ENCODE peak calls at places on chromosomes 12 and 14, in four cellular contexts. One of them, this sample, is unnamed.

GRCh38 chr12:46794593-46795190 is 31.1 kb downstream of the SLC38A4 start:
- DNase-seq in GM12878: peak
- DNase-seq in HepG2: no peak
- DNase-seq in H1: no peak
- DNase-seq in this sample: no peak

GRCh38 chr12:98754095-98754494 is 109.0 kb downstream of the APAF1 start:
- DNase-seq in GM12878: peak
- DNase-seq in HepG2: peak
- DNase-seq in H1: no peak
- DNase-seq in this sample: no peak

GRCh38 chr12:75565795-75566194 is 54.4 kb upstream of the KRR1 start:
- DNase-seq in GM12878: no peak
- DNase-seq in HepG2: no peak
- DNase-seq in H1: no peak
- DNase-seq in this sample: no peak

GRCh38 chr14:101359221-101360044 is 201.9 kb upstream of the DIO3 start:
- DNase-seq in GM12878: no peak
- DNase-seq in HepG2: no peak
- DNase-seq in H1: no peak
- DNase-seq in this sample: no peak

GRCh38 chr12:127829974-127830543 is 436.9 kb upstream of the TMEM132C start:
- DNase-seq in GM12878: no peak
- DNase-seq in HepG2: no peak
- DNase-seq in H1: no peak
- DNase-seq in this sample: peak

GRCh38 chr12:118498171-118498570 is 121.8 kb downstream of the SUDS3 start:
- DNase-seq in GM12878: no peak
- DNase-seq in HepG2: no peak
- DNase-seq in H1: no peak
- DNase-seq in this sample: no peak

GRCh38 chr12:24974216-24974615 is 25.3 kb upstream of the BCAT1 start:
- DNase-seq in GM12878: no peak
- DNase-seq in HepG2: no peak
- DNase-seq in H1: no peak
- DNase-seq in this sample: no peak

GRCh38 chr14:100085451-100085850 is 20.2 kb downstream of the EVL start:
- DNase-seq in GM12878: no peak
- DNase-seq in HepG2: no peak
- DNase-seq in H1: no peak
- DNase-seq in this sample: no peak

GRCh38 chr12:2691340-2692111 is 103.2 kb upstream of the FKBP4 start:
- DNase-seq in GM12878: peak
- DNase-seq in HepG2: no peak
- DNase-seq in H1: peak
- DNase-seq in this sample: no peak

GRCh38 chr14:21191809-21192446 is 36.1 kb upstream of the OR5AU1 start:
- DNase-seq in GM12878: no peak
- DNase-seq in HepG2: peak
- DNase-seq in H1: peak
- DNase-seq in this sample: peak

GRCh38 chr14:102809870-102810269 is 32.6 kb downstream of the TRAF3 start:
- DNase-seq in GM12878: no peak
- DNase-seq in HepG2: no peak
- DNase-seq in H1: no peak
- DNase-seq in this sample: no peak

GRCh38 chr12:64419696-64420095 is 15.5 kb downstream of the XPOT start:
- DNase-seq in GM12878: no peak
- DNase-seq in HepG2: no peak
- DNase-seq in H1: no peak
- DNase-seq in this sample: no peak

GRCh38 chr14:75811136-75811839 is 150.2 kb downstream of the TTLL5 start:
- DNase-seq in GM12878: no peak
- DNase-seq in HepG2: no peak
- DNase-seq in H1: no peak
- DNase-seq in this sample: no peak

GRCh38 chr14:58805057-58805456 is 167.3 kb downstream of the DACT1 start:
- DNase-seq in GM12878: no peak
- DNase-seq in HepG2: no peak
- DNase-seq in H1: no peak
- DNase-seq in this sample: peak

GRCh38 chr14:59283380-59283779 is 94.9 kb downstream of the DAAM1 start:
- DNase-seq in GM12878: no peak
- DNase-seq in HepG2: peak
- DNase-seq in H1: no peak
- DNase-seq in this sample: no peak

GRCh38 chr12:113138826-113139225 is 3.3 kb upstream of the RASAL1 start:
- DNase-seq in GM12878: no peak
- DNase-seq in HepG2: no peak
- DNase-seq in H1: no peak
- DNase-seq in this sample: no peak

GRCh38 chr12:108850854-108851573 is 6.4 kb downstream of the SSH1 start:
- DNase-seq in GM12878: peak
- DNase-seq in HepG2: no peak
- DNase-seq in H1: no peak
- DNase-seq in this sample: peak

GRCh38 chr12:76916170-76916540 is 37.3 kb upstream of the CSRP2 start:
- DNase-seq in GM12878: no peak
- DNase-seq in HepG2: no peak
- DNase-seq in H1: no peak
- DNase-seq in this sample: no peak

GRCh38 chr14:35687335-35687939 is 121.7 kb downstream of the RALGAPA1 start:
- DNase-seq in GM12878: peak
- DNase-seq in HepG2: peak
- DNase-seq in H1: no peak
- DNase-seq in this sample: peak

GRCh38 chr14:88202296-88202695 is 120.8 kb downstream of the KCNK10 start:
- DNase-seq in GM12878: no peak
- DNase-seq in HepG2: no peak
- DNase-seq in H1: no peak
- DNase-seq in this sample: no peak

GRCh38 chr14:102900631-102901571 is 21.6 kb upstream of the AMN start:
- DNase-seq in GM12878: no peak
- DNase-seq in HepG2: no peak
- DNase-seq in H1: no peak
- DNase-seq in this sample: peak

GRCh38 chr12:47038270-47038748 is 41.1 kb upstream of the PCED1B start:
- DNase-seq in GM12878: no peak
- DNase-seq in HepG2: no peak
- DNase-seq in H1: no peak
- DNase-seq in this sample: no peak

GRCh38 chr14:76929927-76930326 is 98.6 kb downstream of the IRF2BPL start:
- DNase-seq in GM12878: no peak
- DNase-seq in HepG2: no peak
- DNase-seq in H1: no peak
- DNase-seq in this sample: no peak

GRCh38 chr12:90829044-90829443 is 125.9 kb downstream of the CCER1 start:
- DNase-seq in GM12878: no peak
- DNase-seq in HepG2: no peak
- DNase-seq in H1: no peak
- DNase-seq in this sample: no peak

GRCh38 chr14:105138551-105139111 is 29.9 kb downstream of the JAG2 start:
- DNase-seq in GM12878: no peak
- DNase-seq in HepG2: no peak
- DNase-seq in H1: no peak
- DNase-seq in this sample: no peak

DNA sequence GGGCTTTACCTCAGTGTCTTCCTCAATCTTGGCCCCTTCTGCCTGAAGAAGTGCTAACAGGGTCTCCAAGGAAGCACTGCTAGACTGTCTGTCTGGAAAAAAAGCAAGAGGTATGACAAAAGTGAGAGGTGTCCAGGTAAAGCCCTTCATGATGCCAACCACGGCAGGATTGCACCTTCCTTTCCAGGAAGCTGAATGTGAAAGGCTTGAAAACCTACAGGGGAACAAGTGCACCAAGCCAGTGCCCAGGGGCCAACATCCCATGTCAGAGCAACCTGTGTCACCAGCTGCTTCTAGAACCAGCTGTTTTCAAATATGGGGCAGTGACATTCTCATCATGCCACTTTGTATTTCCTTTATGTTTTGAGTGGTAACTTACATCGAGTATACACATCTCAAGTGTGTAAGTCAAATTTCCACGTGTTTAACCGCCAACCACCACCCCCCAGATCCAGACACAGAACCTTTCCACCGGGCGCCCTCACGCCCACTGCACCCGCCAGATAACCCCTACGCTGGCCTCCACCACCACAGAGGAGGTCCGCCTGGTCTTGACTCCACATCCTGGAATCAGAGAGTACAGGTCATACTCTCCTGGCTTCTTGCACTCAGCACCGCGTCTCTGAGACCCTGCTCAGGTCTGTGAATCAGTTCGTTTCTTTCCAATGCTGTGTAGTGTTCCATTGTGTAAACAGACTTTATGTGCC is 27.3 kb downstream of the VPS37B start:
- DNase-seq in GM12878: no peak
- DNase-seq in HepG2: no peak
- DNase-seq in H1: no peak
- DNase-seq in this sample: no peak
- TF ChIP-seq TCF12 in GM12878: no peak
- TF ChIP-seq TCF12 in HepG2: no peak
- TF ChIP-seq TCF12 in H1: no peak
- TF ChIP-seq TCF12 in this sample: no peak

GRCh38 chr12:53486730-53487487 is 12.3 kb downstream of the MAP3K12 start:
- DNase-seq in GM12878: no peak
- DNase-seq in HepG2: no peak
- DNase-seq in H1: no peak
- DNase-seq in this sample: no peak
- TF ChIP-seq TCF12 in GM12878: no peak
- TF ChIP-seq TCF12 in HepG2: no peak
- TF ChIP-seq TCF12 in H1: no peak
- TF ChIP-seq TCF12 in this sample: no peak

GRCh38 chr12:55929306-55929791 is 1.6 kb upstream of the DGKA start:
- DNase-seq in GM12878: peak
- DNase-seq in HepG2: no peak
- DNase-seq in H1: no peak
- DNase-seq in this sample: no peak
- TF ChIP-seq TCF12 in GM12878: peak
- TF ChIP-seq TCF12 in HepG2: no peak
- TF ChIP-seq TCF12 in H1: no peak
- TF ChIP-seq TCF12 in this sample: no peak

GRCh38 chr12:106118-106561 is 39.6 kb downstream of the IQSEC3 start:
- DNase-seq in GM12878: peak
- DNase-seq in HepG2: peak
- DNase-seq in H1: no peak
- DNase-seq in this sample: no peak
- TF ChIP-seq TCF12 in GM12878: peak
- TF ChIP-seq TCF12 in HepG2: no peak
- TF ChIP-seq TCF12 in H1: peak
- TF ChIP-seq TCF12 in this sample: no peak

GRCh38 chr14:53509845-53510244 is 356.7 kb upstream of the DDHD1 start:
- DNase-seq in GM12878: no peak
- DNase-seq in HepG2: no peak
- DNase-seq in H1: no peak
- DNase-seq in this sample: no peak
- TF ChIP-seq TCF12 in GM12878: no peak
- TF ChIP-seq TCF12 in HepG2: no peak
- TF ChIP-seq TCF12 in H1: no peak
- TF ChIP-seq TCF12 in this sample: no peak

GRCh38 chr12:51636581-51636980 is 45.5 kb downstream of the SCN8A start:
- DNase-seq in GM12878: no peak
- DNase-seq in HepG2: no peak
- DNase-seq in H1: no peak
- DNase-seq in this sample: no peak
- TF ChIP-seq TCF12 in GM12878: no peak
- TF ChIP-seq TCF12 in HepG2: no peak
- TF ChIP-seq TCF12 in H1: no peak
- TF ChIP-seq TCF12 in this sample: no peak

DNA sequence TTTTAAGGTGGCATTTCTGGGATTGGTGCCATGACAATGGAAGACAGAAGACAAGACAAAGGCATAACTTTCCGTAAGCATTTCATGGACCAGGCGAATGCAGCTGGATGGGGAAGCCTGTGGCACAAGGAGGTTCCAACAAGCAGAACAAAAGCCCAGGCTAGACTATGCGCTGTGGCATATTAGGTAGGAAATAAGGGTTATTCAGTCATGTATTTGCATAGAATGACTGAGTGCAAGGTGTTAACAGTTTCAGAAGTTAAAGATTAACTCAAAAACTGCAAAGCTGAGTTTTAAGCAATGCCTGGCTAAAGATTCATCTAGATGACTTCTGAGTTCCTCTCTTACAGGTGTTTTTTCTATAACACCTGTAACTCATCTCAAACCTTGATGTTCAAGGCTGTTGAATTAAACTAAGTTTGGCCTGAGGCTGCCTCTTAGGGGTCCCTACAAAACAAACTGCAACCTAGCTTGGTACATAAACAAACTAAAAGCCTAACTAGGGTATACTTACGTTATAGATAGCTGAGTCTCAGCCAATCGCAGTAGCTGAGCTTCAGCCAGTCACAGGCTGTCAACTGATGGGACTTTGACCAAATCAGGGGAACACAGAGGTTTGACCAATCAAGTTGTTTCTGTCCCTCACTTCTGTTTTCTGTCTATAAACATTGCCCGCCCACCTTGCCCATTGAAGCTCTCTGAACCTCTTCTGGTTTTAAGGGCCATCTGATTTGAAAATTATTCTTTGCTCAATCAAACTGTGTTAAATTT is 52.2 kb upstream of the PLBD1 start:
- DNase-seq in GM12878: no peak
- DNase-seq in HepG2: no peak
- DNase-seq in H1: no peak
- DNase-seq in this sample: no peak
- TF ChIP-seq TCF12 in GM12878: no peak
- TF ChIP-seq TCF12 in HepG2: no peak
- TF ChIP-seq TCF12 in H1: no peak
- TF ChIP-seq TCF12 in this sample: no peak

DNA sequence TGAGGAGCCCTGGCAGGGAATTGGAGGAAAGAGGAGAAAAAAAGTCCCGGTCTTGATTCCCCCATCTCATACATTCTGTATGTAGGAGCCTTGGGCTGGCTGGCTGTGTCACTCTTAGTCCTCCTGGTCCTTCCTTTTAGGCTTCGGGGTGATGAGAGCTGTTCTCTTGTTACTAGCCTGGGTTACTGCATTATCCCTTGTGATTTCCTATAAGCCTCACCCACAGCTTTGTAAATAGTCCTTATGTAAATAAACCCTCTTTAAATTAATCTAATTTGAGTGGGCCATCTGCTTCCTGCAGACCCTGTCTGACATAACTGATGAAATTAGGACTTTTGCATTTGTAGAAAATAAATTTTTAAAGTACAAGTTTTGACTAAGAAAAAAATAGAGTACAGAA is 19.2 kb downstream of the DNM1L start:
- DNase-seq in GM12878: no peak
- DNase-seq in HepG2: no peak
- DNase-seq in H1: no peak
- DNase-seq in this sample: peak
- TF ChIP-seq TCF12 in GM12878: no peak
- TF ChIP-seq TCF12 in HepG2: no peak
- TF ChIP-seq TCF12 in H1: no peak
- TF ChIP-seq TCF12 in this sample: peak

This sample was measured in SK-N-SH.